ENCODE peak calls at places on chromosomes 4 and X, in five cellular contexts. V is stomach, O is spleen, C is prostate gland, Z is HCT116. U is an unnamed sample.

GRCh38 chr4:14835288-14835687 is 167.0 kb upstream of the CPEB2 start:
- DNase-seq in O (no peak), Z (no peak), V (no peak), C (no peak), U (no peak)

GRCh38 chr4:90113881-90114457 is 13.2 kb upstream of the CCSER1 start:
- DNase-seq in C (no peak), Z (no peak), O (no peak), V (no peak), U (no peak)

GRCh38 chr4:180310616-180311015 is 1932.6 kb upstream of the TENM3 start:
- DNase-seq in C (no peak), Z (no peak), V (no peak), O (no peak), U (no peak)

GRCh38 chr4:77264826-77265225 is 107.8 kb downstream of the CCNG2 start:
- DNase-seq in V (no peak), C (no peak), Z (no peak), O (no peak), U (no peak)

GRCh38 chr4:150395872-150396271 is 186.1 kb upstream of the MAB21L2 start:
- DNase-seq in O (no peak), Z (no peak), C (no peak), V (no peak), U (no peak)

GRCh38 chr4:67539830-67540229 is 5.5 kb downstream of the CENPC start:
- DNase-seq in C (no peak), V (no peak), O (no peak), Z (no peak), U (no peak)

GRCh38 chrX:133668225-133668931 is 253.1 kb upstream of the GPC4 start:
- DNase-seq in V (no peak), C (no peak), O (no peak), Z (no peak), U (no peak)

GRCh38 chr4:182280439-182281111 is 37.4 kb downstream of the TENM3 start:
- DNase-seq in O (no peak), C (no peak), Z (no peak), V (no peak), U (no peak)

GRCh38 chr4:41160010-41160789 is 54.1 kb downstream of the APBB2 start:
- DNase-seq in O (no peak), V (no peak), Z (peak), C (no peak), U (no peak)

GRCh38 chrX:153374426-153374825 is 26.7 kb downstream of the PNMA6E start:
- DNase-seq in O (no peak), C (no peak), V (no peak), Z (no peak), U (no peak)

GRCh38 chr4:986949-987688 is at the start of gene IDUA:
- DNase-seq in O (peak), V (peak), Z (peak), C (peak), U (peak)

GRCh38 chr4:18536420-18536819 is 514.9 kb upstream of the LCORL start:
- DNase-seq in O (no peak), Z (no peak), C (no peak), V (no peak), U (no peak)

GRCh38 chr4:169253087-169253675 is 17.6 kb downstream of the SH3RF1 start:
- DNase-seq in O (no peak), Z (no peak), C (no peak), V (no peak), U (no peak)

GRCh38 chr4:26860922-26861433 is 337 bp downstream of the STIM2 start:
- DNase-seq in V (peak), Z (no peak), O (peak), C (peak), U (peak)

GRCh38 chrX:129318375-129318774 is 204.9 kb downstream of the SMARCA1 start:
- DNase-seq in C (no peak), V (no peak), O (no peak), Z (peak), U (no peak)

GRCh38 chr4:20273793-20274192 is 22.1 kb downstream of the SLIT2 start:
- DNase-seq in V (no peak), Z (no peak), O (no peak), C (no peak), U (no peak)

GRCh38 chr4:80107374-80107773 is 34.3 kb upstream of the ANTXR2 start:
- DNase-seq in O (no peak), V (no peak), Z (no peak), C (no peak), U (no peak)

GRCh38 chr4:174578366-174578765 is 56.1 kb upstream of the HPGD start:
- DNase-seq in V (no peak), O (no peak), Z (no peak), C (no peak), U (no peak)

GRCh38 chrX:37077646-37078433 is 69.7 kb downstream of the FAM47C start:
- DNase-seq in Z (no peak), C (no peak), O (no peak), V (no peak), U (no peak)

GRCh38 chrX:80841259-80841658 is 31.6 kb upstream of the BRWD3 start:
- DNase-seq in C (no peak), O (no peak), V (no peak), Z (no peak), U (no peak)

GRCh38 chr4:74682567-74683359 is 111.6 kb downstream of the BTC start:
- DNase-seq in O (no peak), C (no peak), V (peak), Z (peak), U (no peak)

GRCh38 chrX:140274761-140275525 is 229.9 kb downstream of the SOX3 start:
- DNase-seq in C (no peak), O (no peak), V (no peak), Z (no peak), U (no peak)

GRCh38 chr4:3073158-3074077 is 920 bp downstream of the HTT-AS start:
- DNase-seq in Z (no peak), O (no peak), C (peak), V (no peak), U (no peak)

GRCh38 chr4:102302762-102303161 is 42.5 kb downstream of the SLC39A8 start:
- DNase-seq in V (no peak), O (no peak), C (no peak), Z (no peak), U (no peak)

GRCh38 chrX:113370001-113370400 is 529.4 kb upstream of the AMOT start:
- DNase-seq in Z (no peak), V (no peak), O (peak), C (no peak), U (no peak)

GRCh38 chr4:140595065-140595464 is 26.3 kb upstream of the UCP1 start:
- DNase-seq in Z (peak), O (no peak), V (peak), C (peak), U (peak)

GRCh38 chr4:184649971-184650855 is 675 bp downstream of the PRIMPOL start:
- DNase-seq in C (peak), V (no peak), Z (no peak), O (no peak), U (no peak)

GRCh38 chr4:75736862-75737261 is 12.5 kb downstream of the USO1 start:
- DNase-seq in Z (no peak), O (no peak), C (no peak), V (no peak), U (no peak)

GRCh38 chr4:75733369-75733768 is 9.0 kb downstream of the USO1 start:
- DNase-seq in O (no peak), V (no peak), C (no peak), Z (no peak), U (no peak)

GRCh38 chr4:75735525-75735924 is 11.1 kb downstream of the USO1 start:
- DNase-seq in O (no peak), V (no peak), C (no peak), Z (no peak), U (no peak)

GRCh38 chr4:75741027-75741426 is 16.6 kb downstream of the USO1 start:
- DNase-seq in O (no peak), V (no peak), C (no peak), Z (no peak), U (no peak)

GRCh38 chr4:75737398-75737797 is 13.0 kb downstream of the USO1 start:
- DNase-seq in C (no peak), Z (no peak), O (no peak), V (no peak), U (no peak)
- TF ChIP-seq POLR2A in C (no peak), Z (no peak), O (no peak), V (no peak), U (no peak)

DNA sequence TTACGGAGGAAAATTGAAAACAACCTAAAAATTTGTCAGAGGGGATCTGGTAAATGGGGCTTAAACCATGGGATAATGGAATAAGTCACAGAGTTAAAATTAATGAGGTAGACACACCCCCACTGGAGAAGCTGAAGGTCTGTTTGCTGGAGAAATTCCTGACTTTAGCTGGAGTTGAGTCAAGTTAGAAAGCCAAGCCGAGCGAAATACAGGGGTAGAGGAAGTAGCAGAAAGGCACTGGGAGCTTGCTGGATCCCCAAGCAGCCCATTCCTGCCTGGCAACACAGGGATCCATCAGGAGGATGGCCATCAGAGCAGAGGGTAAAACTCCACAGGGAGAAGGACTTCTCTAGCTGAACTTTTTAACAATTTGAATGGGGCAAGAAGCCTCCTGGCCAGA is 163.8 kb downstream of the ATRX start:
- DNase-seq in Z (no peak), C (no peak), O (no peak), V (no peak), U (no peak)
- TF ChIP-seq POLR2AphosphoS5 in Z (no peak), C (no peak), O (no peak), V (no peak), U (no peak)

DNA sequence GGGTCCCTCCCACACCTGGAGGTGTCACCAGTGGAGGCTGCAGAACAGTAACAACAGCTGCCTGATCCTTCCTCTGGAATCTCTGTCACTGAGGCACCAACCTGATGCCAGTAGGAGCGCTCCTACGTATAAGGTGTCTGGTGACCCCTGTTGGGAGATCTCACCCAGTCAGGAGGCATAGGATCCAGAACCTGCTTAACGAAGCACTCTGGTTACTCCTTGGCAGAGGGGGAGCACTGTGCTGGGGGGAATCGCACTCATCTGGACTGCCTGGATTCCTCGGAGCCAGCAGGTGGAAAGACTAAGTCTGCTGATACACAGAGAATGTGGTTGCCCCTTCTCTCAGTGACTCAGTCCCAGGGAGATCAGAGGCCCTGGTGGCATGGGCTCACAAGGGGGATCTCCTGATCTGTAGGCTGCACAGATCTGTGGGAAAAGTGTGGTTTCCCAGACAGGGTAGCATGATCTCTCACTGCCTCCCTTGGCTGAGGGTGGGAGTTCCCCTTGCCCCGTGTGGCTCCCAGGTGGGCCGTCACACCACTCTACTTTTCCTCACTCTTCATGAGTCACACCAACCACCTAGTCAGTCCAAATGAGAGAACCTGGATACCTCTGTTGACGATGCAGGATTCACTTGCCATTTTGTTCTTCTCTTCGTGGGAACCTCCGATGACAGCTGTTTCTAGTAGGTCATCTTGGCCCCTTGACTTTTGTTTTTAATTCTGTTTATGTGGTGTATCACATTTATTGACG is 305.9 kb downstream of the IDS start:
- DNase-seq in Z (no peak), C (no peak), V (no peak), O (no peak), U (no peak)
- TF ChIP-seq POLR2A in Z (no peak), C (no peak), V (no peak), O (no peak), U (no peak)

GRCh38 chr4:127776620-127777019 is 5.5 kb upstream of the HSPA4L start:
- DNase-seq in V (no peak), O (no peak), C (no peak), Z (no peak), U (no peak)
- TF ChIP-seq POLR2AphosphoS5 in V (no peak), O (no peak), C (no peak), Z (no peak), U (no peak)